ENCODE peak calls at places on chromosomes 1 and 21, in six cellular contexts. Z, L, U, Q, S and N are unnamed samples.

GRCh38 chr1:151841141-151841540 is 1.5 kb upstream of the C2CD4D start:
- DNase-seq in Z (peak; percentile 66), L (no peak), U (no peak), Q (no peak), S (no peak), N (peak; percentile 84)

GRCh38 chr1:242770366-242770765 is 245.9 kb upstream of the PLD5 start:
- DNase-seq in Z (no peak), L (no peak), U (no peak), Q (no peak), S (no peak), N (peak; percentile 8)

GRCh38 chr1:243791586-243792267 is 58.3 kb downstream of the AKT3 start:
- DNase-seq in Z (peak; percentile 88), L (peak; percentile 15), U (no peak), Q (no peak), S (no peak), N (peak; percentile 5)

GRCh38 chr1:95118019-95118499 is 904 bp downstream of the TLCD4 start:
- DNase-seq in Z (no peak), L (peak; percentile 31), U (no peak), Q (no peak), S (no peak), N (no peak)

GRCh38 chr21:45317401-45318145 is 29.9 kb upstream of the POFUT2 start:
- DNase-seq in Z (peak; percentile 93), L (no peak), U (no peak), Q (no peak), S (peak; percentile 72), N (peak; percentile 76)

GRCh38 chr1:118136511-118136937 is 48.5 kb downstream of the SPAG17 start:
- DNase-seq in Z (no peak), L (peak; percentile 52), U (peak; percentile 1), Q (no peak), S (peak; percentile 71), N (peak; percentile 68)

GRCh38 chr21:14545906-14546480 is at the start of gene SAMSN1:
- DNase-seq in Z (peak; percentile 85), L (peak; percentile 14), U (peak; percentile 34), Q (no peak), S (no peak), N (no peak)

GRCh38 chr1:18008116-18008515 is 99.5 kb upstream of the IGSF21 start:
- DNase-seq in Z (no peak), L (peak; percentile 47), U (no peak), Q (no peak), S (no peak), N (no peak)

GRCh38 chr1:216670118-216670870 is 52.9 kb downstream of the ESRRG start:
- DNase-seq in Z (no peak), L (no peak), U (no peak), Q (no peak), S (peak; percentile 7), N (peak; percentile 9)

GRCh38 chr1:20626098-20626427 is 7.2 kb upstream of the PINK1 start:
- DNase-seq in Z (no peak), L (no peak), U (no peak), Q (no peak), S (no peak), N (no peak)

GRCh38 chr1:23719162-23719820 is 24.0 kb upstream of the ELOA start:
- DNase-seq in Z (no peak), L (no peak), U (no peak), Q (no peak), S (no peak), N (peak; percentile 27)

GRCh38 chr1:245197911-245198379 is 43.2 kb downstream of the KIF26B start:
- DNase-seq in Z (peak; percentile 6), L (no peak), U (no peak), Q (no peak), S (peak; percentile 84), N (peak; percentile 41)

GRCh38 chr1:95650631-95651030 is 416.6 kb downstream of the RWDD3 start:
- DNase-seq in Z (no peak), L (no peak), U (no peak), Q (no peak), S (no peak), N (peak; percentile 39)

GRCh38 chr1:234372011-234372757 is 1.1 kb upstream of the COA6 start:
- DNase-seq in Z (peak; percentile 6), L (no peak), U (no peak), Q (no peak), S (no peak), N (no peak)

GRCh38 chr1:234781241-234782056 is 171.5 kb upstream of the IRF2BP2 start:
- DNase-seq in Z (peak; percentile 18), L (no peak), U (no peak), Q (no peak), S (no peak), N (peak; percentile 13)

GRCh38 chr1:11059166-11059989 is 440 bp downstream of the SRM start:
- DNase-seq in Z (peak; percentile 33), L (no peak), U (no peak), Q (no peak), S (peak; percentile 54), N (no peak)

GRCh38 chr1:212977781-212978645 is 27.7 kb downstream of the VASH2 start:
- DNase-seq in Z (no peak), L (no peak), U (no peak), Q (no peak), S (no peak), N (peak; percentile 27)

GRCh38 chr1:66283583-66284041 is 250.3 kb upstream of the SGIP1 start:
- DNase-seq in Z (no peak), L (no peak), U (no peak), Q (no peak), S (no peak), N (peak; percentile 75)

GRCh38 chr1:51875291-51875772 is 3.2 kb downstream of the NRDC start:
- DNase-seq in Z (no peak), L (no peak), U (no peak), Q (no peak), S (no peak), N (no peak)

GRCh38 chr1:245645894-245646293 is 491.1 kb downstream of the KIF26B start:
- DNase-seq in Z (no peak), L (no peak), U (no peak), Q (no peak), S (no peak), N (no peak)

GRCh38 chr1:66033781-66034180 is 241.1 kb downstream of the PDE4B start:
- DNase-seq in Z (no peak), L (no peak), U (no peak), Q (no peak), S (no peak), N (no peak)

GRCh38 chr1:108617724-108618056 is 43.2 kb downstream of the HENMT1 start:
- DNase-seq in Z (no peak), L (no peak), U (no peak), Q (no peak), S (no peak), N (no peak)

GRCh38 chr1:115991909-115992308 is 15.6 kb downstream of the SLC22A15 start:
- DNase-seq in Z (no peak), L (no peak), U (no peak), Q (no peak), S (no peak), N (no peak)

GRCh38 chr1:153919879-153920852 is 2.6 kb downstream of the GATAD2B start:
- DNase-seq in Z (peak; percentile 29), L (no peak), U (no peak), Q (no peak), S (no peak), N (peak; percentile 41)

GRCh38 chr1:190098107-190098506 is 379.6 kb downstream of the BRINP3 start:
- DNase-seq in Z (no peak), L (no peak), U (no peak), Q (no peak), S (no peak), N (no peak)